ENCODE peak calls at places on chromosomes 1 and 21, in ten cellular contexts. T, X, R, N, B, M, D, P, U and J are unnamed samples.

GRCh38 chr1:214604543-214604942 is 1.5 kb downstream of the CENPF start:
- DNase-seq in T (no peak), X (no peak), R (no peak), N (no peak), B (no peak), M (no peak), D (no peak), P (no peak), U (no peak), J (no peak)

GRCh38 chr1:208176654-208177053 is 67.5 kb downstream of the PLXNA2 start:
- DNase-seq in T (no peak), X (no peak), R (no peak), N (no peak), B (no peak), M (no peak), D (no peak), P (no peak), U (no peak), J (no peak)

GRCh38 chr1:174874337-174875053 is 125.3 kb upstream of the CACYBP start:
- DNase-seq in T (no peak), X (no peak), R (no peak), N (no peak), B (no peak), M (no peak), D (peak), P (peak), U (no peak), J (no peak)

GRCh38 chr1:190391582-190391981 is 86.1 kb downstream of the BRINP3 start:
- DNase-seq in T (no peak), X (no peak), R (no peak), N (no peak), B (no peak), M (no peak), D (no peak), P (no peak), U (no peak), J (no peak)

GRCh38 chr1:44664730-44665370 is 9.4 kb downstream of the TMEM53 start:
- DNase-seq in T (no peak), X (no peak), R (no peak), N (no peak), B (no peak), M (peak), D (no peak), P (no peak), U (no peak), J (no peak)

GRCh38 chr1:181113061-181113695 is 24.7 kb downstream of the IER5 start:
- DNase-seq in T (no peak), X (no peak), R (no peak), N (no peak), B (no peak), M (no peak), D (no peak), P (no peak), U (no peak), J (peak)

GRCh38 chr1:181990730-181991129 is 70.8 kb downstream of the ZNF648 start:
- DNase-seq in T (no peak), X (no peak), R (no peak), N (no peak), B (no peak), M (no peak), D (no peak), P (no peak), U (no peak), J (no peak)

GRCh38 chr1:159798893-159799292 is 3.3 kb upstream of the FCRL6 start:
- DNase-seq in T (peak), X (peak), R (peak), N (peak), B (no peak), M (no peak), D (peak), P (peak), U (peak), J (no peak)

GRCh38 chr1:160548960-160549664 is 26.1 kb upstream of the SLAMF6 start:
- DNase-seq in T (no peak), X (no peak), R (no peak), N (no peak), B (no peak), M (no peak), D (no peak), P (no peak), U (no peak), J (no peak)

GRCh38 chr1:207861442-207862177 is 49.3 kb downstream of the CD34 start:
- DNase-seq in T (no peak), X (no peak), R (peak), N (peak), B (no peak), M (no peak), D (no peak), P (no peak), U (no peak), J (no peak)

GRCh38 chr1:21552715-21553114 is 43.5 kb downstream of the ALPL start:
- DNase-seq in T (no peak), X (no peak), R (no peak), N (no peak), B (no peak), M (no peak), D (no peak), P (no peak), U (peak), J (no peak)

GRCh38 chr21:34647552-34647951 is 21.2 kb upstream of the CLIC6 start:
- DNase-seq in T (no peak), X (no peak), R (no peak), N (no peak), B (no peak), M (no peak), D (no peak), P (no peak), U (no peak), J (no peak)

GRCh38 chr1:107255469-107255868 is 114.6 kb downstream of the NTNG1 start:
- DNase-seq in T (no peak), X (no peak), R (no peak), N (no peak), B (no peak), M (no peak), D (no peak), P (no peak), U (no peak), J (no peak)

GRCh38 chr1:29385966-29386365 is 149.6 kb downstream of the PTPRU start:
- DNase-seq in T (no peak), X (no peak), R (no peak), N (no peak), B (no peak), M (no peak), D (no peak), P (no peak), U (no peak), J (no peak)

GRCh38 chr1:99122039-99122438 is 117.4 kb upstream of the PLPPR5 start:
- DNase-seq in T (no peak), X (no peak), R (no peak), N (no peak), B (no peak), M (no peak), D (no peak), P (no peak), U (no peak), J (no peak)

GRCh38 chr1:158117854-158118691 is 62.6 kb upstream of the CD1D start:
- DNase-seq in T (peak), X (peak), R (peak), N (no peak), B (no peak), M (peak), D (peak), P (peak), U (no peak), J (no peak)

GRCh38 chr1:161200421-161200991 is 1.7 kb upstream of the ADAMTS4 start:
- DNase-seq in T (peak), X (no peak), R (no peak), N (no peak), B (no peak), M (peak), D (peak), P (no peak), U (no peak), J (no peak)

GRCh38 chr1:58898739-58899580 is 115.1 kb upstream of the JUN start:
- DNase-seq in T (peak), X (no peak), R (peak), N (no peak), B (no peak), M (peak), D (no peak), P (peak), U (no peak), J (no peak)

GRCh38 chr1:92485374-92486250 is 1.1 kb downstream of the GFI1 start:
- DNase-seq in T (no peak), X (no peak), R (no peak), N (no peak), B (no peak), M (peak), D (peak), P (peak), U (no peak), J (no peak)

GRCh38 chr1:8473892-8474300 is 156.0 kb downstream of the SLC45A1 start:
- DNase-seq in T (no peak), X (no peak), R (no peak), N (no peak), B (no peak), M (no peak), D (no peak), P (no peak), U (no peak), J (no peak)

GRCh38 chr1:8472668-8473067 is 154.8 kb downstream of the SLC45A1 start:
- DNase-seq in T (no peak), X (no peak), R (no peak), N (no peak), B (no peak), M (no peak), D (no peak), P (no peak), U (no peak), J (no peak)

GRCh38 chr1:8471451-8471850 is 153.5 kb downstream of the SLC45A1 start:
- DNase-seq in T (no peak), X (no peak), R (no peak), N (no peak), B (no peak), M (no peak), D (no peak), P (no peak), U (no peak), J (no peak)

GRCh38 chr1:8474369-8474768 is 156.5 kb downstream of the SLC45A1 start:
- DNase-seq in T (no peak), X (no peak), R (no peak), N (no peak), B (no peak), M (no peak), D (no peak), P (no peak), U (no peak), J (no peak)

DNA sequence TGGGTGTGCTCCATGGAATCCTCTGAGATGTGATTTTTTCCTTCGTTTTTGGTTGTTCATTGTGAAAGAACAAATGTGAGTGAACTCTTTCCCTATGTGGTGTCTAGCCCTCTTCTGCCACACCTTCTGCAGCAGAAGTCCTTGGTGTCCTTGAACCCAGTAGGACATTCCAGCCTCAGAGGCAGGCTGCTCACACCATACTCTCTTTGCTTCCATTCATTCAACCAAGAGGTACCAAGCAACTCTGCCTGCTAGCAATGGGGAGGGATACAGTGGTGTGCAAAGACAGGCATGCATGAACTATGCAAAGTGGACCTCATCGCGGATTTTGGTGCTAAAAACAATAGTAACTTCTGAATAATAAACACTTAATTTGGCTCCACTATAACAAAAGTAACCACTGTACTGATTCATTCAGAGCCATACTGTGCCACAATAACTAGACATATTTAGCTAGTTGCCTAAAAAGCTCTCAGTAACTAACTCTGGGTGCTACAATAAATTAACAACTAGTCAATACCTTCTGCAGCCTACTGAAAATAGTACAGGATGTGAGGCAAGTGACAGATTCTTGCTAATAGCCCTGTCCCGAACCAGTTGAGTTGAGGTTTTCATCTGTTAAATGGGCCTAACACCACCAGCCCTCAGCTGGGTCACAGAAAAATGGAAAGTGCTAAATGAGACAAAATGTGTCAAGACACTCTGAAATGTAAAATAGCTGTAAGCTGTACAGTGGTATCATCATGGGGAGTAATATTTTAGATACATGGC is 155.4 kb downstream of the SLC45A1 start:
- DNase-seq in T (no peak), X (no peak), R (no peak), N (no peak), B (no peak), M (no peak), D (no peak), P (no peak), U (no peak), J (no peak)
- H3K27ac ChIP-seq in T (no peak), X (no peak), R (no peak), N (no peak), B (no peak), M (no peak), D (no peak), P (no peak), U (no peak), J (no peak)

DNA sequence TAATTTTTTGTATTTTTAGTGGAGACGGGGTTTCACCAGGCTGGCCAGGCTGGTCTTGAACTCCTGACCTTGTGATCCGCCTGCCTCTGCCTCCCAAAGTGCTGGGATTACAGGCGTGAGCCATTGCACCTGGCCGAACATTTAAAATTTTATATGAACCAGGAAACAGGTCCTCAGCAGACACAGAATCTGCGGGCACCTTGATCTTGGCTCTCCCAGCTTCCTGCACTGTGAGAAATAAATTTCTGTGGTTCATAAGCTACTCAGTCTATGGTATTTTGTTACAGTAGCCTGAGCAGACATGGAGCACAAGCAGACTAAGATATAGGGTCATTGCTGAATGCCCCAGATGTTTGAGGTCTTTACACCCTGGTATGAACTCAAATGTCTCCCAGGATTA is 23.6 kb upstream of the CTH start:
- DNase-seq in T (no peak), X (no peak), R (no peak), N (no peak), B (no peak), M (no peak), D (no peak), P (no peak), U (no peak), J (no peak)
- H3K27ac ChIP-seq in T (no peak), X (no peak), R (no peak), N (no peak), B (no peak), M (no peak), D (no peak), P (no peak), U (no peak), J (no peak)

GRCh38 chr21:45468051-45468970 is 63.3 kb downstream of the COL18A1 start:
- DNase-seq in T (no peak), X (no peak), R (no peak), N (no peak), B (no peak), M (peak), D (no peak), P (no peak), U (no peak), J (no peak)

GRCh38 chr21:45470087-45470515 is 65.1 kb downstream of the COL18A1 start:
- DNase-seq in T (no peak), X (no peak), R (no peak), N (no peak), B (no peak), M (peak), D (no peak), P (no peak), U (no peak), J (no peak)

GRCh38 chr21:45471229-45472052 is 66.5 kb downstream of the COL18A1 start:
- DNase-seq in T (no peak), X (no peak), R (no peak), N (no peak), B (no peak), M (peak), D (no peak), P (no peak), U (peak), J (no peak)

GRCh38 chr21:45468971-45469272 is 64.0 kb downstream of the COL18A1 start:
- DNase-seq in T (no peak), X (no peak), R (no peak), N (no peak), B (no peak), M (peak), D (no peak), P (no peak), U (no peak), J (no peak)

DNA sequence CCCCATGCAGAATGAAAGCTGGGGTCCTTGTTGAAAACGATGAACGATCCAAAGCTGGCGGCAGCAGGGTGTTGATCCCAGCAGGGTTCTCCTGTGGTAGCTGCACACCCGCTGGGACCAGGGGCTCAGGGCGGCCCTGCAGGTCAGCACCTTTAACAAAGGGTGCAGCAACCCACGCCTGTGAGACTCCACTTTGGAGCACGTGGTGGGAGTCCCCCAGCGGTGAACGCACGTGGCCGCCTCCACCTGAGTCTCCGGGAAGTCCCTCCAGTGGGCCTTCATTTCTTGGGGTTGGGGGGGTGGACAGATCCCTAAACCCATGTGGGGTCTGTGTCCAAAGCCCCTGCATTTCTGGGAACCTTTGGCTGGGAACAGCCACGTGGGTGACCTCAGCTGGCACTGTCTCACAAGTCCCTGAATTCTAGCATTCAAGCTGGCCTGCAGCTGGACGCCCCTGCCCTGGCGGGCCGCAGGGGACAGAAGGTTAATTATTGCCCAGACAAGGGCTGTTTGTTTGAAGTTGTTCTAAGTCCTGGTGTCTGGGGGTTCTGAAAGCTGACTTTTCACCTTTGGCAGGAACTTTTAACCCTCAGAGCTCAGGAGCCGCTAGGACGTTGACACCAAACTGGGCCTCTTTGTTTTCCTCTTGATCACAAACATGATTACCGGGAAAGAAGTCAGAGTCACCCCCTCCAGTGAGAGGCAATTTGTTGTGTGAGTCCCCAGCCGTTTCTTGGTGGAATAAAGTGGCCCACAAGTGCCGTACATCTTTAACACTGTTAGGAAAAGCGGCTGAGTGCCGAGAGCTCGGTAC is 64.5 kb downstream of the COL18A1 start:
- DNase-seq in T (no peak), X (no peak), R (no peak), N (no peak), B (no peak), M (peak), D (no peak), P (no peak), U (no peak), J (no peak)
- H3K27ac ChIP-seq in T (peak), X (peak), R (peak), N (no peak), B (peak), M (peak), D (no peak), P (peak), U (peak), J (no peak)

GRCh38 chr21:42083361-42083690 is 12.2 kb downstream of the UMODL1 start:
- DNase-seq in T (no peak), X (no peak), R (no peak), N (no peak), B (no peak), M (peak), D (no peak), P (no peak), U (no peak), J (no peak)
- H3K27ac ChIP-seq in T (no peak), X (no peak), R (no peak), N (no peak), B (no peak), M (no peak), D (no peak), P (no peak), U (no peak), J (no peak)

GRCh38 chr1:76871355-76871974 is 4.2 kb downstream of the ST6GALNAC5 start:
- DNase-seq in T (no peak), X (no peak), R (no peak), N (no peak), B (no peak), M (no peak), D (no peak), P (no peak), U (no peak), J (no peak)

GRCh38 chr1:76868154-76868882 is 1.0 kb downstream of the ST6GALNAC5 start:
- DNase-seq in T (peak), X (no peak), R (peak), N (no peak), B (no peak), M (peak), D (peak), P (peak), U (no peak), J (no peak)

GRCh38 chr1:76868916-76869315 is 1.6 kb downstream of the ST6GALNAC5 start:
- DNase-seq in T (peak), X (no peak), R (peak), N (no peak), B (no peak), M (no peak), D (peak), P (no peak), U (no peak), J (no peak)

GRCh38 chr1:76870037-76870436 is 2.8 kb downstream of the ST6GALNAC5 start:
- DNase-seq in T (no peak), X (no peak), R (no peak), N (no peak), B (no peak), M (no peak), D (no peak), P (no peak), U (no peak), J (no peak)

DNA sequence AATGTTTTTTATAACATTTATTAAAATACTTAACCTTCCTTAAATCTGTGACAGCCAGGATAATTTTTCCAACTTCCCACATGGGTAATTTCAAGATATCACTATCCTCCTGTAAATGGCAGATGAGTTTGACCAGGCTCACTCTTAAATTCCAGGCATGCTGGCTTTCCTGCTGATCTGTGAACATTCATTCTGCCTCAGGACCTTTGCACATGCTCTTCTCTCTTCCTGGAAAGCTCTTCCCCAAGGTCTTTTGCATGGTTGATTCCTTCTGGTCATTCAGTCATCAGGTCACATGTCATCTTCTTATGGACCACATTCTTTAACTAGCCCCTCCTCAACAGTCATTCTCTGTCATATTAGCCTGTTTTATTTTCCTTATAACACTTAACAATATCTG is 5.7 kb downstream of the ST6GALNAC5 start:
- DNase-seq in T (no peak), X (no peak), R (no peak), N (no peak), B (no peak), M (no peak), D (no peak), P (no peak), U (no peak), J (no peak)
- H3K27ac ChIP-seq in T (no peak), X (no peak), R (no peak), N (no peak), B (no peak), M (no peak), D (no peak), P (no peak), U (no peak), J (no peak)

GRCh38 chr1:87123610-87124009 is 205.1 kb upstream of the LMO4 start:
- DNase-seq in T (no peak), X (no peak), R (no peak), N (no peak), B (no peak), M (no peak), D (no peak), P (no peak), U (no peak), J (no peak)
- H3K27ac ChIP-seq in T (no peak), X (no peak), R (no peak), N (no peak), B (no peak), M (no peak), D (no peak), P (no peak), U (no peak), J (no peak)

DNA sequence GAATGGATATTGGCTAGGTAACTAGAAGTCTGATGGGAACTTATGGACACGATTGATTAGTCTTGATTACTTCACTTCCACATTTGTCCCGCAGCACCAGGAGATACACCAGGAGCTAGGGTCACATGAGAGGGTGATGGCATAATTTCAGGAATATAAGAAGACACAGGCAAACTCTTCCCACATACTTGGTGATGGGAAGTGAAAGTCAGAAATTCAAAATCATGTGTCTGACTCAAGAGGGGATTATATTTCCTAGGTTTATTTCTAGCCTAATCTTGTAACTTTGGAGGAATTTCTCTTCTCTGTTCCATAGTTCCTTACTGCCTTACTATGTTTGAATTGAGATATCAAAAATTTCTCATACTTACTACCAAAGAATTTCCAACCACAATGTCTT is 185.0 kb downstream of the PBX1 start:
- DNase-seq in T (no peak), X (no peak), R (no peak), N (no peak), B (no peak), M (no peak), D (no peak), P (no peak), U (no peak), J (no peak)
- H3K27ac ChIP-seq in T (no peak), X (no peak), R (no peak), N (no peak), B (no peak), M (no peak), D (no peak), P (no peak), U (no peak), J (no peak)